ENCODE peak calls at places on chromosomes 3 and 15, in five cellular contexts. L is tibial artery, V is cardiac fibroblast, Q is esophagus squamous epithelium, S is progenitor cell of endocrine pancreas. E is an unnamed sample.

GRCh38 chr3:10273697-10274305 is 18.9 kb downstream of the GHRL start:
- DNase-seq in L (no peak), V (peak), Q (no peak), S (no peak), E (no peak)

GRCh38 chr3:159480046-159480445 is 508.6 kb upstream of the IL12A start:
- DNase-seq in L (no peak), V (no peak), Q (no peak), S (no peak), E (no peak)

GRCh38 chr3:182671942-182672341 is 121.4 kb upstream of the ATP11B start:
- DNase-seq in L (no peak), V (peak), Q (no peak), S (no peak), E (no peak)

GRCh38 chr3:178482981-178483380 is 53.3 kb upstream of the KCNMB2 start:
- DNase-seq in L (no peak), V (no peak), Q (no peak), S (no peak), E (no peak)

GRCh38 chr3:38970851-38971638 is 80.7 kb downstream of the SCN11A start:
- DNase-seq in L (no peak), V (no peak), Q (no peak), S (no peak), E (no peak)

GRCh38 chr15:27846722-27847420 is 252.2 kb downstream of the OCA2 start:
- DNase-seq in L (no peak), V (no peak), Q (no peak), S (no peak), E (no peak)

GRCh38 chr3:7190094-7190493 is 329.2 kb downstream of the GRM7 start:
- DNase-seq in L (no peak), V (peak), Q (no peak), S (no peak), E (no peak)

GRCh38 chr3:166270428-166270827 is 433.2 kb upstream of the BCHE start:
- DNase-seq in L (no peak), V (no peak), Q (no peak), S (no peak), E (no peak)

GRCh38 chr15:81575436-81576123 is 201.6 kb upstream of the TMC3 start:
- DNase-seq in L (no peak), V (peak), Q (no peak), S (no peak), E (no peak)

GRCh38 chr15:58875343-58875742 is 58.1 kb downstream of the SLTM start:
- DNase-seq in L (no peak), V (no peak), Q (no peak), S (no peak), E (no peak)

GRCh38 chr3:166123576-166123975 is 286.4 kb upstream of the BCHE start:
- DNase-seq in L (no peak), V (no peak), Q (no peak), S (no peak), E (no peak)

GRCh38 chr3:146368882-146369523 is 100.4 kb downstream of the PLSCR2 start:
- DNase-seq in L (no peak), V (no peak), Q (no peak), S (no peak), E (no peak)

GRCh38 chr15:68518785-68519430 is 59.9 kb upstream of the CORO2B start:
- DNase-seq in L (no peak), V (no peak), Q (no peak), S (no peak), E (no peak)

GRCh38 chr15:68515371-68516095 is 63.3 kb upstream of the CORO2B start:
- DNase-seq in L (no peak), V (no peak), Q (no peak), S (no peak), E (no peak)

GRCh38 chr15:68518046-68518445 is 60.7 kb upstream of the CORO2B start:
- DNase-seq in L (no peak), V (no peak), Q (no peak), S (no peak), E (no peak)

GRCh38 chr15:68512578-68512977 is 66.2 kb upstream of the CORO2B start:
- DNase-seq in L (no peak), V (peak), Q (no peak), S (no peak), E (no peak)

DNA sequence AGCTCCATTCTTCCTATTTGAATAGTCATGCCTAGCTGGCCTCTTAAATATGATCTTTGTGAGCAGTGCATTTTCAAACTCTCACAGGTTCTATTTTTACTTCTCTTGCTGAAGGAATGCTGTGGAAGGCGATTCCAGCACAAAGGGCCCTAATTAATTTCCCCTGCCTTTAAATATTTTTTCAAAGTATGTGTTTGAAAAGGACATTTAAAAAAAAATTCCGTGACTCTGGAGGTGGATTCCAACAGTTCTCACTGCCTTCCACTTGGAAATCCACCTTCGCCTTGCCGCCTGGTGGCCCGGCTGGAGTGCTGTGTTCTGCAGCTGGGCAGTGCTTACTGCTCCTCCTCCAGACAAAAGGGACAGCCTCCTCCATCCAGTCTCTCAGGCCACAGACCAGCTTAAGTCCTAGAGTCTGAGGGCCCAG is 61.5 kb upstream of the CORO2B start:
- DNase-seq in L (peak), V (no peak), Q (no peak), S (no peak), E (no peak)
- TF ChIP-seq CTCF in L (peak), V (peak), Q (no peak), S (peak), E (no peak)

GRCh38 chr3:51279448-51279847 is 105.6 kb upstream of the MANF start:
- DNase-seq in L (no peak), V (no peak), Q (no peak), S (no peak), E (no peak)

GRCh38 chr3:51280171-51280570 is 104.9 kb upstream of the MANF start:
- DNase-seq in L (no peak), V (no peak), Q (no peak), S (no peak), E (no peak)

GRCh38 chr3:51274052-51274451 is 111.0 kb upstream of the MANF start:
- DNase-seq in L (no peak), V (no peak), Q (no peak), S (no peak), E (no peak)

GRCh38 chr3:51275096-51275805 is 109.8 kb upstream of the MANF start:
- DNase-seq in L (no peak), V (no peak), Q (no peak), S (no peak), E (no peak)

DNA sequence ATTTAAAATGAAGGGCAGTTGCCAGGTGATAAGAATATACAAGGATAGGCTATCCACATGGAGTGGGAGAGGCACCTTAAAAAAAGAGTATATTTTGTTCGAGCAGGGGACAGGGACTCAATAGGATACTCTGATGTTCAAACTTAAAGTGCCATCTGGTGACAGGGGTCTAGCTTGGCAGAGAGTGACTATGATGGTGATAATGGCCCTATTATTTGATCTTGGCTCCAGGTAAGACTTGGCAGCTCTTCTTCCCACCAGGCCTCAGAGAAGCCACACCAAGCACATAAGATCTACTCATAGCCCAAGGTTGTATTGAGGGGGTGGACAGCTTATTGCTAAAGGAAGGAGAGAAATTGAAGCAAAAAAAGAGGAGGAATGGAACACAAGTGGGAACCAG is 109.0 kb upstream of the MANF start:
- DNase-seq in L (no peak), V (no peak), Q (no peak), S (no peak), E (no peak)
- TF ChIP-seq CTCF in L (no peak), V (no peak), Q (no peak), S (no peak), E (no peak)

DNA sequence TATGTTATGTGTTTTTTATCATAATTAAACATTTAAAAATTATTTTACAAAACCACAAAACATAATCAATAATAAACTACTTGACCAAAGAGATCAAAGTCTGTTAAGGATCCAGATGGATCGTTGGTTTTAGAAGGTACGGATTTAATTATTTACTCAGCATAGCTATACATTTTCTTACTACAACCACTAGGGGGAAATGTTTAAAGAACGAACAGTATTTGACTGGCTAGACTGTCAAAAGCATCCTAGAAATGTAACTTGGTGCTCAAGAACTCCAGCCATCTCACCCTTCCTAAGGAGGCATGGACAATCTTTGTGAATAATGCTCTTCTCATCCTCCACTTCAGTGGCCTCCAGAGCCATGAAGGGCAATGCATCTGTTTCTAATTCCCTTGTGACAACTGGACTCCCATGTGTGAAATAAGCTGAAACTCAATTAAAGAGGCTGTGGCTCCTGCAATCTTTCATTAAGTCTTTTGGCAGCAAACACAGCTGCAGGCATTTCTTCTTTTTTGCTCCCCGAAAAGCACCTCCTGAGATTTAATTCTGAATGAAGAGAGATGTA is 94.7 kb upstream of the TUSC7 start:
- DNase-seq in L (no peak), V (no peak), Q (no peak), S (no peak), E (peak)
- TF ChIP-seq CTCF in L (no peak), V (peak), Q (no peak), S (peak), E (peak)

GRCh38 chr3:44077267-44077666 is 164.4 kb upstream of the TOPAZ1 start:
- DNase-seq in L (no peak), V (peak), Q (no peak), S (no peak), E (no peak)
- TF ChIP-seq CTCF in L (no peak), V (peak), Q (no peak), S (no peak), E (peak)

DNA sequence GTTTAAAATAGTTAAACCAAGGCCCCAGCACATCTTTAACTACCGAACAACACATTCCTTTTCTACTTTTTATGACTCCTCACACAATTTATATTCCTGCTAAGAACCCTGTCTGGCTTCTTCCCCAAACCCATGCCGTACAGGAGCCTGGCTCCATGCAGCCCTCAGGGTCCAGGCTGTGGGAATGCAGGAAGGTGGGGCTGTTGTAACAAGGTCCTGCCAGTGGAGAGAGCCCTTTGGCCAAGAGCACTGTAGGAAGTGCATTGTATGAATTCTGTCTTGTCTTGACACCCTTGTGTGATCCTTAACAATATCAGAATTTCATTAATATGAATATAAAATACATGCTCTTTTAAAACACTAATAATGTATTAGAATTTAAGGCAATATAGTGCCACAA is 563.8 kb downstream of the TBL1XR1 start:
- DNase-seq in L (no peak), V (no peak), Q (no peak), S (no peak), E (no peak)
- TF ChIP-seq CTCF in L (no peak), V (no peak), Q (no peak), S (no peak), E (no peak)

DNA sequence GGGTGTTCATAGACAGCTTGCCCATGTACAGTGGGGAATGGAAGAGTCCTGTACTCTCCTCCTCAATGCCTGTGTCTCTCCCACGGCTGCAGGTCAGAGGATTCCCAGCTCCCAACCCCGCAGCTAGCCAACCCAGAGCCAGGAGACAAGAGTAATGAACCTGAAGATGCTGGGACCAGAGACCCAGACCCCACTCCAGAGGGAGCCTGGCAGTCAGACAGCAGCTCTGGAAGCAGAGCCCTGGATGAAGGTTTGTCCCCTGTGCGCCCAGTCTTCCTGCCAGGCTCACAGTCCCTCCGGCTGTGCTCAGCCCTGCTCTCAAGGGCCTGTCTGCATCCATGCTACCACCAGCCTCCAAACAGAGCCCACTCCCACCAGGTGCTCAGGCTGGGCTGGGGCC is 29.5 kb downstream of the EFCC1 start:
- DNase-seq in L (peak), V (no peak), Q (no peak), S (no peak), E (no peak)
- TF ChIP-seq CTCF in L (no peak), V (no peak), Q (no peak), S (no peak), E (no peak)

GRCh38 chr3:53092216-53092615 is 38.0 kb downstream of the RFT1 start:
- DNase-seq in L (no peak), V (no peak), Q (no peak), S (no peak), E (no peak)

GRCh38 chr3:53092942-53093341 is 37.3 kb downstream of the RFT1 start:
- DNase-seq in L (no peak), V (peak), Q (no peak), S (no peak), E (no peak)

GRCh38 chr3:53085476-53085875 is 39.6 kb upstream of the SFMBT1 start:
- DNase-seq in L (peak), V (no peak), Q (no peak), S (no peak), E (no peak)

GRCh38 chr3:53091011-53091410 is 39.2 kb downstream of the RFT1 start:
- DNase-seq in L (no peak), V (no peak), Q (no peak), S (no peak), E (no peak)

GRCh38 chr3:53089511-53089910 is 40.7 kb downstream of the RFT1 start:
- DNase-seq in L (no peak), V (peak), Q (no peak), S (no peak), E (no peak)
- TF ChIP-seq CTCF in L (no peak), V (no peak), Q (no peak), S (no peak), E (no peak)

GRCh38 chr3:152443212-152444023 is 174.7 kb downstream of the MBNL1 start:
- DNase-seq in L (no peak), V (peak), Q (no peak), S (no peak), E (no peak)

GRCh38 chr3:152446495-152446894 is 177.8 kb downstream of the MBNL1 start:
- DNase-seq in L (no peak), V (no peak), Q (no peak), S (no peak), E (no peak)

GRCh38 chr3:152447509-152447908 is 178.8 kb downstream of the MBNL1 start:
- DNase-seq in L (no peak), V (no peak), Q (no peak), S (no peak), E (no peak)

GRCh38 chr3:152445227-152445626 is 176.5 kb downstream of the MBNL1 start:
- DNase-seq in L (no peak), V (no peak), Q (no peak), S (no peak), E (no peak)

DNA sequence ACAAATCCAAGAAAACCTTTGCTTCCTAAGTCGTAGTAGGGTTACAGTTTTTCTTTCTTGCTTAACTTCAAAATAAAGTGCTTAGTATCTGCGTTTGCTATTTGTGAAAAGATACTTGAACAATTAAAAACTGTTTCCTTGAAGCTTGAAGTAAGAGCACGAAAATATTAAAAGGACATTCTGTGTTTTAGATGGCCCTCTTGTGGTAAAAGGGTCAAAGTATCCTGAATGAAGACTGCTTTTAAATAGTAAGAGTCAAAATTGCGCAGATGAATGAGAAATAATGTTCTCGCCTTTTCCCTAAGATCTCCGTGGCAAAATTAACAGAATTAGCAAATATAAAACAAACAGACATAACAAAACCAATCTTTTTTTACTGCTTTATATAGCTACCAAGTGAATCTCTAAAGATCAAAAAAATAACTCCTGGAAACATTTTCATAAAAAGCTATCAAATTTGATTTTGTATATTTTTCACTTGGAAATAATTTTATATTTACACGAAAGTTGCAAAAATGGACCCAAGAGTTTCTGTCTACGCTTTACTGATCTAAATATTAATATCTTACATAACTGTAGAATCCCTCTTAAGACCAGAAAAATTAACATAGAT is 175.4 kb downstream of the MBNL1 start:
- DNase-seq in L (no peak), V (peak), Q (no peak), S (no peak), E (peak)
- TF ChIP-seq CTCF in L (peak), V (peak), Q (peak), S (peak), E (peak)

E was measured in GM13977.